ENCODE peak calls at places on chromosomes 13 and 19, in four cellular contexts. One of them, this sample, is unnamed.

GRCh38 chr19:47483200-47483599 is 819 bp downstream of the KPTN start:
- DNase-seq in IMR-90: no peak
- DNase-seq in heart left ventricle: no peak
- DNase-seq in transverse colon: no peak
- DNase-seq in this sample: peak; percentile 76

GRCh38 chr13:25885418-25885817 is 166.4 kb downstream of the SHISA2 start:
- DNase-seq in heart left ventricle: no peak
- DNase-seq in transverse colon: no peak
- DNase-seq in IMR-90: no peak
- DNase-seq in this sample: no peak

GRCh38 chr13:99959538-99960230 is 11.9 kb downstream of the ZIC5 start:
- DNase-seq in transverse colon: no peak
- DNase-seq in heart left ventricle: no peak
- DNase-seq in IMR-90: no peak
- DNase-seq in this sample: no peak

GRCh38 chr13:42990991-42991891 is 800 bp downstream of the EPSTI1 start:
- DNase-seq in transverse colon: no peak
- DNase-seq in heart left ventricle: no peak
- DNase-seq in IMR-90: no peak
- DNase-seq in this sample: no peak

GRCh38 chr13:113978741-113979481 is 5.0 kb upstream of the C13orf46 start:
- DNase-seq in transverse colon: no peak
- DNase-seq in heart left ventricle: peak; percentile 24
- DNase-seq in IMR-90: no peak
- DNase-seq in this sample: peak; percentile 70

GRCh38 chr13:27933580-27934328 is 14.0 kb downstream of the PDX1 start:
- DNase-seq in transverse colon: no peak
- DNase-seq in IMR-90: no peak
- DNase-seq in heart left ventricle: no peak
- DNase-seq in this sample: no peak

GRCh38 chr13:77362166-77362565 is 35.3 kb upstream of the MYCBP2 start:
- DNase-seq in heart left ventricle: no peak
- DNase-seq in IMR-90: no peak
- DNase-seq in transverse colon: no peak
- DNase-seq in this sample: no peak

GRCh38 chr19:5005096-5005495 is 36.2 kb downstream of the KDM4B start:
- DNase-seq in IMR-90: no peak
- DNase-seq in transverse colon: no peak
- DNase-seq in heart left ventricle: no peak
- DNase-seq in this sample: no peak

GRCh38 chr13:24709186-24709913 is 29.1 kb downstream of the ATP12A start:
- DNase-seq in IMR-90: no peak
- DNase-seq in heart left ventricle: no peak
- DNase-seq in transverse colon: peak; percentile 20
- DNase-seq in this sample: no peak

GRCh38 chr19:13128583-13128982 is 10.5 kb downstream of the NACC1 start:
- DNase-seq in transverse colon: no peak
- DNase-seq in IMR-90: no peak
- DNase-seq in heart left ventricle: no peak
- DNase-seq in this sample: no peak

GRCh38 chr19:11873762-11874161 is 13.8 kb upstream of the ZNF69 start:
- DNase-seq in transverse colon: no peak
- DNase-seq in heart left ventricle: no peak
- DNase-seq in IMR-90: no peak
- DNase-seq in this sample: no peak

GRCh38 chr19:11872624-11873023 is 15.0 kb upstream of the ZNF69 start:
- DNase-seq in heart left ventricle: no peak
- DNase-seq in transverse colon: no peak
- DNase-seq in IMR-90: no peak
- DNase-seq in this sample: no peak

GRCh38 chr19:11868188-11868587 is 19.4 kb upstream of the ZNF69 start:
- DNase-seq in heart left ventricle: no peak
- DNase-seq in IMR-90: no peak
- DNase-seq in transverse colon: no peak
- DNase-seq in this sample: no peak
- H3K4me1 ChIP-seq in heart left ventricle: no peaks in the 10 kb centered on the region
- H3K4me1 ChIP-seq in IMR-90: no peaks in the 10 kb centered on the region
- H3K4me1 ChIP-seq in transverse colon: no peaks in the 10 kb centered on the region
- H3K4me1 ChIP-seq in this sample: no peaks in the 10 kb centered on the region

GRCh38 chr19:7636317-7636690 is 606 bp upstream of the STXBP2 start:
- DNase-seq in transverse colon: no peak
- DNase-seq in IMR-90: no peak
- DNase-seq in heart left ventricle: peak; percentile 9
- DNase-seq in this sample: no peak

GRCh38 chr19:7635670-7636069 is 1.2 kb upstream of the STXBP2 start:
- DNase-seq in transverse colon: no peak
- DNase-seq in heart left ventricle: no peak
- DNase-seq in IMR-90: no peak
- DNase-seq in this sample: no peak

GRCh38 chr19:7631577-7631976 is 1.9 kb downstream of the PCP2 start:
- DNase-seq in transverse colon: no peak
- DNase-seq in heart left ventricle: no peak
- DNase-seq in IMR-90: no peak
- DNase-seq in this sample: no peak

GRCh38 chr19:7632340-7633203 is 947 bp downstream of the PCP2 start:
- DNase-seq in heart left ventricle: no peak
- DNase-seq in IMR-90: no peak
- DNase-seq in transverse colon: no peak
- DNase-seq in this sample: no peak

GRCh38 chr19:7633619-7634018 is at the start of gene PCP2:
- DNase-seq in heart left ventricle: no peak
- DNase-seq in IMR-90: no peak
- DNase-seq in transverse colon: no peak
- DNase-seq in this sample: no peak
- H3K4me1 ChIP-seq in heart left ventricle: peaks cover 19% of the 10 kb centered on the region
- H3K4me1 ChIP-seq in IMR-90: peaks cover 3% of the 10 kb centered on the region
- H3K4me1 ChIP-seq in transverse colon: peaks cover 19% of the 10 kb centered on the region
- H3K4me1 ChIP-seq in this sample: peaks cover 7% of the 10 kb centered on the region

GRCh38 chr13:98386632-98387031 is 190.3 kb downstream of the STK24 start:
- DNase-seq in IMR-90: no peak
- DNase-seq in heart left ventricle: no peak
- DNase-seq in transverse colon: no peak
- DNase-seq in this sample: no peak

GRCh38 chr13:98384739-98385138 is 192.2 kb downstream of the STK24 start:
- DNase-seq in transverse colon: no peak
- DNase-seq in IMR-90: peak; percentile 63
- DNase-seq in heart left ventricle: no peak
- DNase-seq in this sample: no peak

GRCh38 chr13:98390086-98390697 is 186.7 kb downstream of the STK24 start:
- DNase-seq in heart left ventricle: no peak
- DNase-seq in IMR-90: peak; percentile 20
- DNase-seq in transverse colon: no peak
- DNase-seq in this sample: peak; percentile 73

GRCh38 chr13:98389319-98389718 is 187.6 kb downstream of the STK24 start:
- DNase-seq in IMR-90: peak; percentile 18
- DNase-seq in heart left ventricle: no peak
- DNase-seq in transverse colon: no peak
- DNase-seq in this sample: no peak

DNA sequence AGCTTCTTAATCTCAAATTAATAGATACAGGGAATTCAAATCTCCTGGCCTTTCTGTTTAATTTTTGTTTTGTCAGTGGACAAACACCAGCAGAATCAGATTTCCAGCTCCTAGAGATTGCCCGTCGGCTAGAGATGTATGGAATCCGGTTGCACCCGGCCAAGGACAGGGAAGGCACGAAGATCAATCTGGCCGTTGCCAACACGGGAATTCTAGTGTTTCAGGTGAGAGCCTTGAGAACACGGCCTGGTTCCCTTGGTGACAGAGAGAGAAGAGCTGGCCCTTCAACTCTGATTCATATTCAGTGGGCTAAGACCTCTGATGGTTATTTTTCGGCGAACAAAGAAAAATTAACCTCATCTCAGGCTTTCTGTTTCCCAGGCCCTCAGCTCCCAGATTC is 191.3 kb downstream of the STK24 start:
- DNase-seq in heart left ventricle: no peak
- DNase-seq in IMR-90: no peak
- DNase-seq in transverse colon: no peak
- DNase-seq in this sample: no peak
- H3K4me1 ChIP-seq in heart left ventricle: no peaks in the 10 kb centered on the region
- H3K4me1 ChIP-seq in IMR-90: peaks cover 4% of the 10 kb centered on the region
- H3K4me1 ChIP-seq in transverse colon: no peaks in the 10 kb centered on the region
- H3K4me1 ChIP-seq in this sample: peaks cover 21% of the 10 kb centered on the region

GRCh38 chr13:50079278-50080157 is 64.3 kb downstream of the KCNRG start:
- DNase-seq in IMR-90: no peak
- DNase-seq in transverse colon: no peak
- DNase-seq in heart left ventricle: no peak
- DNase-seq in this sample: no peak
- H3K4me1 ChIP-seq in IMR-90: no peaks in the 10 kb centered on the region
- H3K4me1 ChIP-seq in transverse colon: peaks cover 18% of the 10 kb centered on the region
- H3K4me1 ChIP-seq in heart left ventricle: peaks cover 8% of the 10 kb centered on the region
- H3K4me1 ChIP-seq in this sample: peaks cover 4% of the 10 kb centered on the region

DNA sequence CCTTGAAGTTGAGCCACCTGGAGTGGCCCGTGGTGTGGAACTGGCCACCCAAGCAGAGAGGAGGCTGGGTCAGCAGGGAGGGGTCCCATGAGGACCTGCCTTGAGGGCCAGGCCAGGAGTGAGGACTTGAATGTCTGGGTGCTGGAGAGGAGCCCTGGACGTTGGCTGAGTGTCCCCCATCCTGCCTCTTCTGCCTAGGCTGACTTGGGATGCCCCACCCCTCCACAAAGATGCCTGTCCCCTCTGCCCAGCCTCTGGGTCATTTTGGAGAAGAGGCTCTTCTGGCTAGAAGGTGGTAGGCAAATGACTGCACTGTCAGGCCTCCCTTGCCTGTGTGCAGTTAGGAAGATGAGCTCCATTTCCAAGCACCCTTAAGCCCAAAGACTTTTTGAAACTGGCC is 1.7 kb downstream of the SSBP4 start:
- DNase-seq in IMR-90: no peak
- DNase-seq in heart left ventricle: no peak
- DNase-seq in transverse colon: no peak
- DNase-seq in this sample: peak; percentile 81
- H3K4me1 ChIP-seq in IMR-90: peaks cover 30% of the 10 kb centered on the region
- H3K4me1 ChIP-seq in heart left ventricle: peaks cover 36% of the 10 kb centered on the region
- H3K4me1 ChIP-seq in transverse colon: peaks cover 67% of the 10 kb centered on the region
- H3K4me1 ChIP-seq in this sample: peaks cover 11% of the 10 kb centered on the region

GRCh38 chr13:110407531-110407930 is 100.4 kb downstream of the COL4A2 start:
- DNase-seq in transverse colon: no peak
- DNase-seq in heart left ventricle: no peak
- DNase-seq in IMR-90: no peak
- DNase-seq in this sample: no peak
- H3K4me1 ChIP-seq in transverse colon: peaks cover 26% of the 10 kb centered on the region
- H3K4me1 ChIP-seq in heart left ventricle: peaks cover 42% of the 10 kb centered on the region
- H3K4me1 ChIP-seq in IMR-90: peaks cover 63% of the 10 kb centered on the region
- H3K4me1 ChIP-seq in this sample: peaks cover 25% of the 10 kb centered on the region

This sample was measured in kidney.